ENCODE peak calls at places on chromosomes 2 and 18, in six cellular contexts. K is suprapubic skin, N is NCI-H1092, R is sciatic nerve, T is Kasumi-1, F is NCI-H2081. B is an unnamed sample.
A peak's percentile ranks its signal among the peaks of the same experiment; 100 is the strongest.

GRCh38 chr2:5057895-5058294 is 634.3 kb upstream of the SOX11 start:
- DNase-seq in R (no peak), T (no peak), N (peak; percentile 74), F (peak; percentile 91), K (no peak), B (no peak)

GRCh38 chr2:216142540-216142939 is 33.4 kb downstream of the XRCC5 start:
- DNase-seq in N (no peak), T (no peak), F (no peak), K (no peak), R (no peak), B (no peak)

GRCh38 chr2:20672191-20672951 is 5.4 kb downstream of the GDF7 start:
- DNase-seq in T (no peak), K (no peak), R (no peak), F (no peak), N (no peak), B (no peak)

GRCh38 chr2:216109962-216110614 is 940 bp downstream of the XRCC5 start:
- DNase-seq in K (no peak), R (no peak), N (no peak), F (peak; percentile 13), T (peak; percentile 32), B (no peak)

GRCh38 chr2:64420675-64421074 is 33.3 kb upstream of the LGALSL start:
- DNase-seq in K (no peak), R (no peak), F (no peak), N (no peak), T (no peak), B (no peak)

GRCh38 chr2:101047774-101048173 is 45.7 kb downstream of the RPL31 start:
- DNase-seq in F (no peak), K (peak; percentile 67), T (no peak), N (no peak), R (no peak), B (no peak)

GRCh38 chr2:142097711-142098110 is 33.1 kb downstream of the LRP1B start:
- DNase-seq in T (no peak), N (no peak), R (no peak), K (no peak), F (no peak), B (no peak)

GRCh38 chr18:21167641-21168372 is 56.2 kb upstream of the ROCK1 start:
- DNase-seq in N (peak; percentile 89), T (no peak), K (no peak), R (no peak), F (peak; percentile 92), B (peak; percentile 20)